ENCODE peak calls at places on chromosomes 13 and 19, in five cellular contexts. D, Y, O, P and K are unnamed samples.
A peak's percentile ranks its signal among the peaks of the same experiment; 100 is the strongest.

GRCh38 chr19:29714371-29714952 is 599 bp downstream of the C19orf12 start:
- DNase-seq in D (no peak), O (peak; percentile 48), Y (no peak), P (no peak), K (no peak)

GRCh38 chr13:111269508-111269907 is 50.9 kb upstream of the TEX29 start:
- DNase-seq in D (no peak), Y (no peak), O (no peak), P (no peak), K (no peak)

GRCh38 chr13:106350208-106350607 is 185.3 kb downstream of the EFNB2 start:
- DNase-seq in D (no peak), Y (no peak), O (no peak), P (no peak), K (no peak)

GRCh38 chr13:20431080-20431479 is 94.6 kb downstream of the CRYL1 start:
- DNase-seq in D (no peak), O (no peak), Y (no peak), P (no peak), K (no peak)

GRCh38 chr19:9309974-9310446 is 372 bp upstream of the ZNF699 start:
- DNase-seq in Y (peak; percentile 69), P (peak; percentile 89), O (peak; percentile 73), D (peak; percentile 84), K (peak; percentile 98)

GRCh38 chr13:109840201-109840892 is 54.0 kb upstream of the IRS2 start:
- DNase-seq in Y (no peak), P (no peak), O (no peak), D (peak; percentile 56), K (no peak)

GRCh38 chr19:12773571-12773970 is 1.8 kb downstream of the HOOK2 start:
- DNase-seq in P (no peak), O (no peak), Y (no peak), D (peak; percentile 35), K (no peak)

GRCh38 chr13:39263033-39263432 is 224.8 kb downstream of the NHLRC3 start:
- DNase-seq in P (no peak), Y (no peak), D (peak; percentile 23), O (peak; percentile 28), K (peak; percentile 40)

GRCh38 chr13:30796833-30797601 is 61.7 kb downstream of the ALOX5AP start:
- DNase-seq in P (peak; percentile 70), D (peak; percentile 44), O (no peak), Y (no peak), K (no peak)

GRCh38 chr13:33543089-33543459 is 257.5 kb upstream of the STARD13 start:
- DNase-seq in Y (no peak), D (no peak), P (no peak), O (no peak), K (no peak)
- TF ChIP-seq POLR2A in Y (no peak), D (no peak), P (no peak), O (no peak), K (no peak)

GRCh38 chr13:24682353-24682752 is 2.1 kb downstream of the ATP12A start:
- DNase-seq in D (no peak), P (no peak), Y (no peak), O (no peak), K (no peak)

GRCh38 chr13:24680921-24681585 is 845 bp downstream of the ATP12A start:
- DNase-seq in Y (no peak), P (no peak), O (no peak), D (no peak), K (no peak)

GRCh38 chr13:24681930-24682329 is 1.7 kb downstream of the ATP12A start:
- DNase-seq in D (no peak), O (no peak), P (no peak), Y (no peak), K (no peak)

GRCh38 chr13:24679686-24680085 is 522 bp upstream of the ATP12A start:
- DNase-seq in P (no peak), Y (no peak), O (no peak), D (no peak), K (no peak)

GRCh38 chr13:24680258-24680920 is at the start of gene ATP12A:
- DNase-seq in D (no peak), O (no peak), Y (no peak), P (no peak), K (peak; percentile 84)
- TF ChIP-seq CTCF in D (no peak), O (no peak), Y (peak; percentile 32), P (no peak), K (no peak)

GRCh38 chr19:44848036-44848804 is 2.1 kb downstream of the NECTIN2 start:
- DNase-seq in O (no peak), Y (no peak), D (peak; percentile 57), P (no peak), K (no peak)
- H3K4me3 ChIP-seq in O (peak overlapping the region; percentile 97), Y (peak overlapping the region; percentile 75), D (peak overlapping the region; percentile 97), P (peak overlapping the region; percentile 96), K (peak overlapping the region; percentile 89)

GRCh38 chr19:3336680-3337523 is 29.5 kb upstream of the NFIC start:
- DNase-seq in D (peak; percentile 48), O (no peak), P (peak; percentile 97), Y (no peak), K (peak; percentile 77)
- TF ChIP-seq POLR2A in D (no peak), O (no peak), P (peak; percentile 13), Y (no peak), K (no peak)

GRCh38 chr13:21837841-21838551 is 167.1 kb downstream of the FGF9 start:
- DNase-seq in D (peak; percentile 37), O (no peak), P (no peak), Y (no peak), K (peak; percentile 32)
- TF ChIP-seq CTCF in D (no peak), O (no peak), P (no peak), Y (no peak), K (no peak)

GRCh38 chr13:114071441-114071840 is 61.0 kb downstream of the RASA3 start:
- DNase-seq in O (no peak), P (peak; percentile 34), Y (no peak), D (no peak), K (no peak)

GRCh38 chr13:114067886-114068722 is 64.3 kb downstream of the RASA3 start:
- DNase-seq in P (no peak), O (no peak), D (no peak), Y (no peak), K (no peak)

GRCh38 chr13:114070098-114070799 is 62.2 kb downstream of the RASA3 start:
- DNase-seq in Y (no peak), D (no peak), O (no peak), P (peak; percentile 45), K (peak; percentile 72)

GRCh38 chr13:114068723-114069322 is 63.6 kb downstream of the RASA3 start:
- DNase-seq in Y (no peak), P (peak; percentile 41), O (no peak), D (peak; percentile 77), K (no peak)

DNA sequence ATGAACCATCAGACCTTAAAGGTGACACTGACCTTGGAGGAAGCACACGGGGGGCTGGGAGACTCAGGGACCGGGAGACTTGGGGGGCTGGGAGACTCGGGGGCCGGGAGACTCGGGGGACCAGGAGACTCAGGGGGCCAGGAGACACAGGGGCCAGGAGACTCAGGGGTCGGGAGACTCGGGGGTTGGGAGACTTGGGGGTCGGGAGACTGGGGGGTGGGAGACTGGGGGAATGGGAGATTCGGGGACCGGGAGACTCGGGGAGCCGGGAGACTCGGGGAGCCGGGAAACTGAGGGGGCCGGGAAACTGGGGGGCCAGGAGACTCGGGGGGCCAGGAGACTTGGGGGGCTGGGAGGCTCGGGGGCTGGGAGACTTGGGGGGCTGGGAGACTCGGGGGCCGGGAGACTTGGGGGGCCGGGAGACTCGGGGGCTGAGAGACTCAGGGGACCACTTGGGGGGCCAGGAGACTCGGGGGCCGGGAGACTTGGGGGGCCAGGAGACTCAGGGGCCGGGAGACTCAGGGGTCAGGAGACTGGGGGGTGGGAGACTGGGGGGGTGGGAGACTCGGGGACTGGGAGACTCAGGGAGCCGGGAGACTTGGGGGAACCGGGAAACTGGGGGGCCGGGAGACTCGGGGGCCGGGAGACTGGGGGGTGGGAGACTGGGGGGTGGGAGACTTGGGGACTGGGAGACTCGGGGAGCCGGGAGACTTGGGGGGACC is 62.9 kb downstream of the RASA3 start:
- DNase-seq in Y (no peak), P (peak; percentile 51), O (no peak), D (no peak), K (no peak)
- H3K4me3 ChIP-seq in Y (no peak overlapping the region), P (no peak overlapping the region), O (no peak overlapping the region), D (no peak overlapping the region), K (no peak overlapping the region)

DNA sequence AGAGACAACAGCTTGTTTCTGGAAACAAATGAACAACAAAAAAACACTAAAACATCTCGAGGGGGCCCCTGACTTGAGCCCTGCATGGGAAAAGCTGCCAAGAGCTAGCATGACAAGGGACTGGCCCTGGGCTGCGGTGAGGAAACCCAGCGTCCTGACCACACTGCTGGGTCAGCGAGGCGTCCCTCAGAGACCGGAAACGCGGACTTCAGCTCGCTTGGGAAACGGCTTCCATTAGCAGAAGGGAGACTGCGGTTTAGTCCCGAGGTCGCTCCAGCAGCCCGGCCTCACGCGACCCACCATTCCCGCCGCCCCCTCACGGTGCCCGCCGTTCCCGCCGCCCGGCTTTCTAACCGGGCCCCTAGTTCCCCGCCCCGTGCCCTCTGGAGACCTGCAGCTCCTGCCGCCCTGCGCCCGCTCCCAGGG is 630 bp downstream of the CCDC122 start:
- DNase-seq in D (peak; percentile 81), Y (peak; percentile 9), P (peak; percentile 57), O (peak; percentile 41), K (peak; percentile 96)
- TF ChIP-seq POLR2A in D (no peak), Y (no peak), P (no peak), O (no peak), K (no peak)

GRCh38 chr13:93244918-93245280 is 18.3 kb downstream of the GPC6 start:
- DNase-seq in O (no peak), P (no peak), D (peak; percentile 38), Y (no peak), K (no peak)
- TF ChIP-seq CTCF in O (no peak), P (no peak), D (no peak), Y (no peak), K (no peak)

GRCh38 chr13:86840250-86841191 is 830.6 kb upstream of the SLITRK5 start:
- DNase-seq in Y (no peak), P (no peak), O (no peak), D (no peak), K (peak; percentile 75)

GRCh38 chr13:86841264-86841663 is 829.9 kb upstream of the SLITRK5 start:
- DNase-seq in D (no peak), P (no peak), Y (no peak), O (no peak), K (no peak)

GRCh38 chr13:86838411-86839120 is 832.6 kb upstream of the SLITRK5 start:
- DNase-seq in O (no peak), D (no peak), P (no peak), Y (no peak), K (no peak)
- H3K4me3 ChIP-seq in O (no peak overlapping the region), D (no peak overlapping the region), P (no peak overlapping the region), Y (no peak overlapping the region), K (no peak overlapping the region)

DNA sequence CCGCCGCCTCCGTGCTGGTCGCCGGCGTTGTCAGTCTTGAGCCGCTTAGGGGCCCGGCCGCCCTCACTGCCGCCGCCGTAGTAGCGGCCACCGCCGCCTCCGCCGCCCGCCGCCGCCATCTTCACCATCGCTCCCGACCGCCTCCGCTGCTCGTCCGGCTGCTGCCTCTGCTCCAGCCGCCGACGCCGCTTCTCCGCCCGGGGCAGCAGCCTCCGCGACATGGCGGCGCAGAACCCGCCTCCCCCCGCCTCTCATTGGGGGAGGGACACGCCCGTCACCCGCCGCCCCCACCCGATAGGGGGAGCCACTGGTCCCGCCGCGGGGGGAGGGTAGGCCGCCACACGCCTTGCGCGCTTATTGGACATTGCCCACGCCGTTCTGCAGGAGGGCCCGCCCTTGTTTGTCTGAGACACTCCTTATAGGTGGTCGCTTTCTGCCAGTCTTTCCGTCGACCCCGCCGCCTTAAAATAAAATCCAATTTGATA is at the start of gene HNRNPL:
- DNase-seq in Y (peak; percentile 100), P (peak; percentile 100), O (no peak), D (no peak), K (no peak)
- TF ChIP-seq POLR2A in Y (peak; percentile 93), P (peak; percentile 89), O (peak; percentile 90), D (peak; percentile 96), K (peak; percentile 98)